ENCODE peak calls at places on chromosomes 5 and 9, in five cellular contexts. F is non-pigmented ciliary epithelial cell, E is brain microvascular endothelial cell, T is GM23248, K is H7. V is an unnamed sample.

GRCh38 chr5:172858511-172858989 is 24.5 kb downstream of the ERGIC1 start:
- DNase-seq in F (no peak), K (peak), T (peak), E (no peak), V (no peak)

GRCh38 chr9:134618163-134618822 is 23.3 kb upstream of the COL5A1 start:
- DNase-seq in T (peak), F (no peak), E (no peak), K (no peak), V (no peak)

GRCh38 chr9:13351768-13352386 is 72.4 kb upstream of the MPDZ start:
- DNase-seq in F (peak), E (peak), T (peak), K (peak), V (peak)

GRCh38 chr5:97163360-97163764 is 19.7 kb downstream of the RIOK2 start:
- DNase-seq in T (peak), K (no peak), E (no peak), F (no peak), V (peak)

GRCh38 chr5:172679621-172680212 is 38.7 kb downstream of the NEURL1B start:
- DNase-seq in T (no peak), K (no peak), F (no peak), E (no peak), V (no peak)

GRCh38 chr5:75337366-75338021 is 474 bp downstream of the HMGCR start:
- DNase-seq in E (no peak), T (peak), K (no peak), F (no peak), V (no peak)

GRCh38 chr5:106202035-106202434 is 1468.7 kb downstream of the EFNA5 start:
- DNase-seq in E (no peak), F (no peak), K (no peak), T (no peak), V (no peak)

GRCh38 chr5:93092349-93093105 is 488.5 kb downstream of the NR2F1-AS1 start:
- DNase-seq in T (peak), E (peak), F (no peak), K (no peak), V (no peak)

GRCh38 chr9:117491491-117491890 is 76.6 kb upstream of the ASTN2 start:
- DNase-seq in K (no peak), E (no peak), F (no peak), T (no peak), V (no peak)

GRCh38 chr5:131628990-131629389 is 6.0 kb downstream of the RAPGEF6 start:
- DNase-seq in T (peak), K (no peak), F (no peak), E (peak), V (no peak)

GRCh38 chr9:134493471-134494272 is 147.9 kb upstream of the COL5A1 start:
- DNase-seq in K (peak), E (no peak), T (no peak), F (no peak), V (no peak)

GRCh38 chr5:50302815-50303490 is 138.1 kb downstream of the EMB start:
- DNase-seq in K (no peak), F (no peak), T (peak), E (peak), V (no peak)

GRCh38 chr9:108784998-108785397 is 70.8 kb downstream of the ACTL7B start:
- DNase-seq in K (no peak), T (peak), F (no peak), E (peak), V (no peak)

GRCh38 chr9:35490155-35490909 is 421 bp downstream of the RUSC2 start:
- DNase-seq in E (no peak), K (peak), T (peak), F (no peak), V (peak)

GRCh38 chr5:7667216-7667767 is 183.6 kb downstream of the CFAP90 start:
- DNase-seq in T (no peak), E (no peak), K (no peak), F (no peak), V (no peak)

GRCh38 chr5:68027519-68027918 is 188.0 kb upstream of the PIK3R1 start:
- DNase-seq in T (peak), K (no peak), F (no peak), E (peak), V (no peak)

GRCh38 chr5:143454936-143455516 is 51.5 kb upstream of the NR3C1 start:
- DNase-seq in T (no peak), E (no peak), K (no peak), F (no peak), V (no peak)

GRCh38 chr9:114141553-114142548 is 13.5 kb upstream of the COL27A1 start:
- DNase-seq in T (peak), K (no peak), F (peak), E (no peak), V (no peak)

GRCh38 chr9:69020746-69021145 is 6.8 kb upstream of the PRKACG start:
- DNase-seq in E (no peak), F (no peak), T (no peak), K (no peak), V (no peak)

GRCh38 chr5:138111937-138112336 is 27.3 kb downstream of the NME5 start:
- DNase-seq in F (no peak), T (peak), E (no peak), K (no peak), V (no peak)

GRCh38 chr5:176647870-176648466 is 684 bp downstream of the TSPAN17 start:
- DNase-seq in T (peak), F (no peak), E (no peak), K (peak), V (peak)